ENCODE peak calls at places on chromosomes 16 and 17, in five cellular contexts. X is mammary epithelial cell, S is cardiac fibroblast, L is keratinocyte, H is AG09309. O is an unnamed sample.

GRCh38 chr17:2192367-2193028 is 111.1 kb downstream of the SMG6 start:
- DNase-seq in X (peak), L (peak), S (peak), H (peak), O (peak)

GRCh38 chr17:71180801-71181385 is 939.9 kb upstream of the SOX9 start:
- DNase-seq in L (no peak), X (peak), S (peak), H (peak), O (no peak)

GRCh38 chr16:88479795-88480760 is 27.0 kb downstream of the ZFPM1 start:
- DNase-seq in L (no peak), S (no peak), X (no peak), H (no peak), O (no peak)

GRCh38 chr17:10631048-10631700 is 25.9 kb downstream of the MYH3 start:
- DNase-seq in X (no peak), S (peak), L (no peak), H (no peak), O (no peak)

GRCh38 chr16:30458561-30459394 is 13.1 kb upstream of the SEPHS2 start:
- DNase-seq in H (no peak), X (no peak), S (no peak), L (no peak), O (no peak)

GRCh38 chr17:21010705-21011596 is 31.9 kb downstream of the USP22 start:
- DNase-seq in H (no peak), S (no peak), L (no peak), X (no peak), O (no peak)

GRCh38 chr17:83004791-83005380 is 74.5 kb upstream of the METRNL start:
- DNase-seq in S (no peak), X (no peak), H (no peak), L (no peak), O (no peak)

GRCh38 chr16:12801511-12802042 is 2.1 kb downstream of the CPPED1 start:
- DNase-seq in H (peak), L (no peak), X (peak), S (peak), O (peak)

GRCh38 chr17:39252788-39253460 is 27.2 kb upstream of the STAC2 start:
- DNase-seq in H (no peak), S (no peak), L (no peak), X (no peak), O (no peak)

GRCh38 chr17:49388290-49388640 is 26.2 kb upstream of the ZNF652 start:
- DNase-seq in L (no peak), S (no peak), X (no peak), H (no peak), O (no peak)

GRCh38 chr16:17273142-17273561 is 197.6 kb downstream of the XYLT1 start:
- DNase-seq in S (peak), H (peak), L (peak), X (peak), O (peak)

DNA sequence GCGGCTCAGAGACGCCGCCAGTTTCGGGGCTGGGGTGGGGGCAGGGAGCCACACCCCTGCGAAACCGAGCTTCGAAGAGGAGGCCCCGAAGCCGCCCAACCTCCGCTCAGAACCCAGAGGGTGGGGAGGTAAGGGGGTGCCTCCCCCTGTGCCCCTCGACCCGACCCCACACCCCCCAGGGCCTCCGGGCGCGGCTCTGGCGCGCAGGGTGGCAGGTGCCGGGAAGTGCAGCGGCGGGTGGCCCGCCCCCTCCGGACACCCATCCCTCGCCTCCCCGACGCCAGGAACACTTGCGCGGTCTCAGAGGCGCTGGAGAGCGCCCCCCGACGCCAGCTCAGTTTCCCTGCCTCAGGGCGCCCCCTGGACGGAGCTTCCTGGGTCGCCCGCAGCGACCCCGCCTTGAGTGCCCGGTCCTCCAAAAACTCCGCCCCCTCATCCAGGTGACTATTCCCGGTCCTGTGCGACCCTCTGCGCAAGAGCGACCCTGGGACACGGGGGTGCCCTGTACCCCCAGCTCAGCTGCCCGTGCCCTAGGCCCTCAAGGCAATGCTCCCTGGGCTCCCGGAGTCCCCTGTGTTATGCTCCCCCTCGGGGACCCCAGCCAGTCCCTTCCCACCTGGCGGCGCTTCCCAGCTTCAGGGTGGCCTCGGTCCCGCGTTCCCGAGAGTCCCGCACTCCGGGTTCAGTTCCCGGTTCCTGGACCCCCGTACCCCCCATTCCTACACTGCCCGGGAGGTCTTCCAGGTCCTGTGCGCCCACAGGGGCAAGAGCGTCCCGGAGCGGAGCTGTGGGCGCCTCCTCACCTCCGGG is 562 bp downstream of the PPL start:
- DNase-seq in X (peak), L (no peak), S (no peak), H (no peak), O (no peak)
- TF ChIP-seq CTCF in X (peak), L (peak), S (no peak), H (no peak), O (peak)

GRCh38 chr17:68908045-68908444 is 47.1 kb downstream of the ABCA8 start:
- DNase-seq in X (no peak), H (no peak), S (no peak), L (no peak), O (no peak)
- TF ChIP-seq CTCF in X (no peak), H (no peak), S (no peak), L (no peak), O (no peak)

DNA sequence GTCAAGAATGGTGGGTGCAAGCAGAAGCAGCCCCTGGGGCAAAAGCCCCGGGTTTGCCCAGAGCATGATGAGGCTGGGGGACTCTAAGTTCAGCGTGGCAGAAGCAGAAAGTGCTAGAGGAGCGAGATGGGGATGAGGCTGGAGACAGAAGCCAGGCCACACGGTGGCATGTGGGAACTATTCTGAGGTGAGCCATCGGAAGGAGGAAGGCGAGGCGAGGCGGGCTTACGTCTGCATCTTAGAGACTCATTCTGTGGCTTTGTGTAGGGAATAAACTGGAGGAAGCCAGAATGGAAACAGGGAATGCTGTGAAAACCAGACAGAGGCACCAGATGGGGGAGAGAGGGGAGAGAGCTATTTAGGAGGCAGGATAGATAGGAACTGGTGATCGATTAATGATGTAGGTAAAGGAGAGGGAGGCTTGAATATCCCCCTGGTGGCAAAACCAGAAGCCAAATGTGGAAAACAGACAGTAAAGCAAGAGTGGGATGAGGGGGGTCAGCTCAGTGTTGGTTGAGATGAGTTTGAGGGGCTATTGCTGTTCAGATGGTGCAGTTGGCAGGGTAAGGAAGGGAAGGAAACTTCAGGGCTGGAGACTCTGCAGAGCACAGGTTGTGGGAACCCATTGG is 3.1 kb upstream of the TNFSF13 start:
- DNase-seq in L (no peak), X (no peak), H (no peak), S (no peak), O (no peak)
- TF ChIP-seq CTCF in L (peak), X (no peak), H (peak), S (peak), O (peak)

GRCh38 chr16:4246777-4247476 is 5.0 kb upstream of the SRL start:
- DNase-seq in H (no peak), X (no peak), L (no peak), S (no peak), O (no peak)
- TF ChIP-seq CTCF in H (no peak), X (no peak), L (no peak), S (no peak), O (no peak)

GRCh38 chr17:28370035-28370743 is at the start of gene VTN:
- DNase-seq in H (peak), L (no peak), X (no peak), S (no peak), O (no peak)
- TF ChIP-seq CTCF in H (no peak), L (no peak), X (no peak), S (no peak), O (peak)

DNA sequence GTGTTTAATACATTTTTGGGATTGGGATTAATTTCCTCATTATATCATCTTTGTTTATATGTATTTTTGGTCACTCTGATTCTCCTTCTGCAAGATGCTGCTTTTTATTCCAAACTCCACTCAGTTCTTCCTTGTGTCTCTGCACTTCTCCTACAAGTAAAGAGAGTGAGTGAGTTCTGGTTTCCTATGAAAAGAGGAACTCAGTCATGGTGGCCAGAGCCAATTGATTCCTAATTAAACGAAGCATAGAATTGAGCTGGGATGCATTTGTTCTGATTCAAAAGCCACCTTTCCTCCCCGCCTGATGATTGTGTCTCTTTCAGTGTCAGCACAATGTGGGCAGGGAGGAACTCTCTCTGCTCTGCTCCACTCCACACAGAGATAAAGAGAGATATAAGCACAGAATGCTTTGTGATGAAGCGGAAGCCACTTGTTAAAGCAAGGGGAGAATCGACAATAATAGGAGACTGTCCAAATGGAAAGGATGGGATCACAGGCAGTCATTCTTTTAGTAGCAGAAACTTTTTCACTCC is 121.2 kb upstream of the GOT2 start:
- DNase-seq in L (no peak), H (no peak), S (no peak), X (no peak), O (no peak)
- TF ChIP-seq CTCF in L (no peak), H (no peak), S (no peak), X (no peak), O (no peak)

GRCh38 chr17:64295146-64295545 is 32.1 kb upstream of the TEX2 start:
- DNase-seq in H (no peak), X (no peak), S (no peak), L (no peak), O (no peak)

GRCh38 chr17:64296246-64296645 is 33.2 kb upstream of the TEX2 start:
- DNase-seq in L (no peak), H (no peak), S (no peak), X (no peak), O (no peak)

GRCh38 chr17:64289652-64290051 is 26.6 kb upstream of the TEX2 start:
- DNase-seq in S (no peak), H (no peak), L (no peak), X (no peak), O (no peak)

DNA sequence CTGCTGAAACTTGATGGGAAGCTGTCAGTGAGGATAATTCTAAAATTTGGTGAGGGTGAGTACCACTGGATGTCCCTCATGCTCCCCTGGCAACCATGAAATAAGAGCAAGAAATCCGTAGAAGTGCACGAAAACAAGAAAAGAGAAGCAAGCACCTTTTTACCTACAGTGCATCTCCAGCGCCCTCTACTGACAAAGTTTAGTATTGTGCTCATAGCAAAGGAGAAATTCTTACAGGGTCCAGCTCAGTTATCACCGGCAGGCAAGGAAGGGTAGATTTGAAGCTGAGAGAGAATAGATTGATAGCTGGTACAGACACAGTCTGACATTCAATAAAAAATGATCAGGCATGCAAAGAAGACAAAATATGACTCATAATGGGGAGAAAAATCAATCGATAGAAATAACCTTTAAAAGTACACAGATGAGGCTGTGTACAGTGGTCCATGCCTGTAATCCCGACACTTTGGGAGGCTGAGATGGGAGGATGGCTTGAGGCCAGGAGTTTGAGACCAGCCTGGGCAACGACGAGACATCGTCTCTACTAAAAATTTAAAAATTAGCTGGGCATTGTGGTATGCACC is 28.3 kb upstream of the TEX2 start:
- DNase-seq in X (no peak), H (no peak), S (peak), L (no peak), O (no peak)
- TF ChIP-seq CTCF in X (peak), H (peak), S (peak), L (peak), O (peak)

DNA sequence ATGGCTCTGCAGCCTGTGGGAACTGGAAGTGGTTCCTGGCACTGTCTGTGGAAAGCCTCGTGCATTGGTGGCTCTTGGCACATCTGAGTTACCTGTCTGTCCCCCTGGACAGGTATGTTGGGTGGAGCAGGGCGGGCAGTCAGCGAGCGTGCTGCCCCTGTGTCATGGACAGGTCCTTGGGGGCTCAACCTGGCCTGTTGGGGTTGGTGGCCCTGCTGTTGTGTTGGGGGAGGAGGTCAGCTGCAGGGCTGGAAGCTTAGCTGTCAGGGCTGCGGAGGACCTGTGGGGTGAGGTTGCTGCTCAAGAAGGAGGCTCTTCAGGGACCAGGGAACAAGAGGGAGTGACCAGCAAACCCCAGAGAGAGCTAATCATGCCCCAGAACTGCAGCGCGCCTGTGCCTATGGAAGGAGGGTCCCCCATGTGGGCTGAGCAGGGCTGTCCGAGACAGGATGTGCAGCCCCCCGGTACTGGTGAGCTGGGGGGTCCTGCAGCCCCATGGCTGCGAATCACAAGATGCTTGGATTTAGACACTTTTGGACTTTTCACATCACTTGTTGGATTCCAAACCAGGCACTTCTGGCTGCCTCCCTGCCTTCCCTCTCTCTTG is 7.2 kb downstream of the NKD1 start:
- DNase-seq in L (no peak), H (no peak), X (no peak), S (no peak), O (no peak)
- TF ChIP-seq CTCF in L (no peak), H (no peak), X (no peak), S (no peak), O (no peak)

GRCh38 chr16:85170066-85171003 is 58.1 kb upstream of the CIBAR2 start:
- DNase-seq in X (no peak), L (no peak), S (no peak), H (no peak), O (no peak)
- TF ChIP-seq CTCF in X (no peak), L (no peak), S (no peak), H (no peak), O (no peak)

DNA sequence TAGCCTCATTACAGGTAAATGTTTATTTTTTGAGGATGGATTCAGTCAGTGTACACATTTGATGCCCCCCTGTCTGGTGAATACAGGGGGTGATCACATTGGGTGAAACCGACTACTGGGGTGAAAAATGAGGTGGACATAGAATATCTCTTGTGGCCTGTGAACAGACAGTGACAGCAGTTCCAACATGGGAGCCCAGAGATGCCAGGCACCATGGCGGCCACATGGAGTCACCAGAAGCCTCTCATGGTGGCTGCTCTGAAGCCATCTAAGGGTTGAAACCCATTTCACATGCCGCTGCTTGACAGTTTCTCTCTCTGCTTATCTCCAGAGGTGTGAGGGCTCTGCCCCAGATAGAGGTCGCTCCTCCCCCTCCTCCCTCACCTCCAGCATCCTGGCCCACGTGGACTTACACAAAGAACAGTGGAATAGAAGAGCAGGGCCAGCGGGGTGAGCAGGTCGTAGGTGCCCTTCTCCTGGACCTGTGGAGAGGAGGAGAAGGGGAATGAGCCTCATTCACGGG is 37.8 kb upstream of the PIK3R6 start:
- DNase-seq in X (no peak), L (no peak), S (no peak), H (no peak), O (no peak)
- TF ChIP-seq CTCF in X (no peak), L (no peak), S (no peak), H (no peak), O (no peak)